ENCODE peak calls at places on chromosomes 13 and 19, in eight cellular contexts. B is ovary, S is tibial nerve, G is A549, N is breast epithelium, H is GM12878, U is stomach, Z is body of pancreas. K is an unnamed sample. For H3K4me1, the result is how much of the 10 kb centered on the place peaks cover.

GRCh38 chr19:16372065-16372915 is 47.7 kb downstream of the KLF2 start:
- DNase-seq in B (no peak), S (no peak), G (no peak), N (no peak), H (no peak), U (no peak), Z (no peak), K (no peak)

GRCh38 chr13:66887088-66887487 is 343.0 kb downstream of the PCDH9 start:
- DNase-seq in B (no peak), S (no peak), G (no peak), N (no peak), H (peak), U (no peak), Z (no peak), K (no peak)

GRCh38 chr13:90564096-90564495 is 783.4 kb upstream of the MIR17HG start:
- DNase-seq in B (no peak), S (no peak), G (no peak), N (no peak), H (no peak), U (no peak), Z (no peak), K (no peak)

GRCh38 chr19:1247747-1248453 is 483 bp upstream of the MIDN start:
- DNase-seq in B (peak), S (no peak), G (no peak), N (no peak), H (no peak), U (peak), Z (peak), K (no peak)

GRCh38 chr13:30442854-30443379 is 20.6 kb downstream of the UBE2L5 start:
- DNase-seq in B (no peak), S (no peak), G (no peak), N (no peak), H (peak), U (no peak), Z (no peak), K (no peak)

GRCh38 chr19:10095622-10095947 is 6.9 kb downstream of the ANGPTL6 start:
- DNase-seq in B (no peak), S (no peak), G (no peak), N (no peak), H (no peak), U (no peak), Z (no peak), K (no peak)

GRCh38 chr13:97307882-97308624 is 85.9 kb downstream of the MBNL2 start:
- DNase-seq in B (no peak), S (no peak), G (peak), N (peak), H (no peak), U (no peak), Z (peak), K (peak)

GRCh38 chr13:93730780-93731179 is 504.2 kb downstream of the GPC6 start:
- DNase-seq in B (no peak), S (no peak), G (no peak), N (no peak), H (no peak), U (no peak), Z (no peak), K (no peak)

GRCh38 chr13:24194447-24194846 is 33.9 kb downstream of the SPATA13 start:
- DNase-seq in B (no peak), S (no peak), G (no peak), N (no peak), H (no peak), U (no peak), Z (no peak), K (no peak)

GRCh38 chr13:100976993-100977392 is 302.4 kb upstream of the TMTC4 start:
- DNase-seq in B (no peak), S (no peak), G (no peak), N (no peak), H (no peak), U (no peak), Z (no peak), K (no peak)

GRCh38 chr19:29013988-29014387 is 199.0 kb downstream of the UQCRFS1 start:
- DNase-seq in B (no peak), S (no peak), G (no peak), N (no peak), H (no peak), U (no peak), Z (no peak), K (no peak)

GRCh38 chr13:99255241-99255640 is 2.9 kb downstream of the GPR18 start:
- DNase-seq in B (no peak), S (no peak), G (no peak), N (no peak), H (no peak), U (no peak), Z (no peak), K (no peak)

GRCh38 chr19:9086761-9087160 is at the start of gene OR1M1:
- DNase-seq in B (no peak), S (no peak), G (no peak), N (no peak), H (no peak), U (no peak), Z (no peak), K (no peak)

GRCh38 chr13:25214371-25215252 is 42.5 kb upstream of the AMER2 start:
- DNase-seq in B (peak), S (peak), G (no peak), N (no peak), H (no peak), U (no peak), Z (no peak), K (peak)

GRCh38 chr19:35592226-35592625 is 6.3 kb downstream of the PMIS2 start:
- DNase-seq in B (no peak), S (no peak), G (peak), N (no peak), H (no peak), U (peak), Z (peak), K (peak)

GRCh38 chr13:101942038-101942437 is 459.8 kb downstream of the FGF14 start:
- DNase-seq in B (no peak), S (peak), G (peak), N (no peak), H (no peak), U (no peak), Z (no peak), K (peak)

GRCh38 chr19:37304190-37304883 is 66.6 kb upstream of the ZNF527 start:
- DNase-seq in B (peak), S (no peak), G (no peak), N (no peak), H (no peak), U (no peak), Z (peak), K (peak)

GRCh38 chr19:47757617-47758432 is 12.5 kb downstream of the NOP53 start:
- DNase-seq in B (no peak), S (no peak), G (no peak), N (no peak), H (no peak), U (no peak), Z (no peak), K (no peak)

GRCh38 chr19:37127999-37128820 is 44.3 kb downstream of the ZNF585A start:
- DNase-seq in B (no peak), S (no peak), G (no peak), N (no peak), H (no peak), U (no peak), Z (no peak), K (no peak)

GRCh38 chr19:3778104-3778867 is 6.3 kb upstream of the RAX2 start:
- DNase-seq in B (no peak), S (no peak), G (no peak), N (no peak), H (no peak), U (no peak), Z (no peak), K (no peak)

GRCh38 chr19:2215281-2215751 is 20.8 kb downstream of the PLEKHJ1 start:
- DNase-seq in B (no peak), S (no peak), G (no peak), N (no peak), H (no peak), U (no peak), Z (no peak), K (no peak)

GRCh38 chr13:28492527-28493367 is 2.2 kb downstream of the FLT1 start:
- DNase-seq in B (no peak), S (no peak), G (no peak), N (no peak), H (peak), U (no peak), Z (no peak), K (no peak)

GRCh38 chr19:18464646-18465045 is 26.7 kb upstream of the ISYNA1 start:
- DNase-seq in B (peak), S (peak), G (no peak), N (peak), H (no peak), U (peak), Z (peak), K (peak)

GRCh38 chr19:58577581-58578429 is 4.7 kb upstream of the MZF1 start:
- DNase-seq in B (peak), S (no peak), G (no peak), N (no peak), H (no peak), U (no peak), Z (no peak), K (no peak)

GRCh38 chr13:103386341-103386740 is 320.1 kb upstream of the SLC10A2 start:
- DNase-seq in B (no peak), S (no peak), G (no peak), N (no peak), H (no peak), U (no peak), Z (no peak), K (no peak)

GRCh38 chr13:73754241-73754640 is 380.0 kb downstream of the KLF12 start:
- DNase-seq in B (no peak), S (no peak), G (no peak), N (no peak), H (no peak), U (no peak), Z (no peak), K (no peak)

GRCh38 chr19:18483119-18483518 is 38.8 kb downstream of the ELL start:
- DNase-seq in B (no peak), S (no peak), G (no peak), N (no peak), H (no peak), U (no peak), Z (no peak), K (no peak)

GRCh38 chr13:48210178-48210577 is 22.8 kb upstream of the ITM2B start:
- DNase-seq in B (no peak), S (no peak), G (peak), N (no peak), H (no peak), U (no peak), Z (no peak), K (no peak)

GRCh38 chr19:50994129-50994528 is 7.3 kb downstream of the KLK8 start:
- DNase-seq in B (no peak), S (no peak), G (peak), N (no peak), H (peak), U (no peak), Z (no peak), K (peak)

GRCh38 chr19:38597075-38597474 is 20.7 kb downstream of the MAP4K1 start:
- DNase-seq in B (no peak), S (no peak), G (no peak), N (no peak), H (no peak), U (no peak), Z (no peak), K (no peak)

GRCh38 chr19:46471778-46472543 is 598 bp upstream of the PNMA8A start:
- DNase-seq in B (no peak), S (no peak), G (no peak), N (no peak), H (no peak), U (no peak), Z (no peak), K (no peak)

GRCh38 chr19:50835785-50836542 is 2.6 kb upstream of the KLK15 start:
- DNase-seq in B (peak), S (peak), G (peak), N (peak), H (peak), U (peak), Z (peak), K (peak)

GRCh38 chr13:29453657-29454056 is 141.8 kb downstream of the SLC7A1 start:
- DNase-seq in B (no peak), S (no peak), G (no peak), N (no peak), H (no peak), U (no peak), Z (no peak), K (no peak)

GRCh38 chr19:10284641-10285278 is 2.0 kb upstream of the ICAM4 start:
- DNase-seq in B (no peak), S (no peak), G (no peak), N (no peak), H (no peak), U (no peak), Z (no peak), K (no peak)

GRCh38 chr13:75744127-75744526 is 108.0 kb downstream of the LMO7 start:
- DNase-seq in B (no peak), S (no peak), G (no peak), N (no peak), H (no peak), U (no peak), Z (no peak), K (no peak)

GRCh38 chr19:38090561-38090960 is 133.5 kb downstream of the DPF1 start:
- DNase-seq in B (no peak), S (no peak), G (no peak), N (no peak), H (no peak), U (no peak), Z (no peak), K (no peak)

GRCh38 chr19:33767898-33768413 is 28.7 kb upstream of the KCTD15 start:
- DNase-seq in B (no peak), S (no peak), G (no peak), N (no peak), H (no peak), U (no peak), Z (peak), K (peak)

GRCh38 chr19:11288349-11288748 is 7.6 kb upstream of the TSPAN16 start:
- DNase-seq in B (no peak), S (no peak), G (peak), N (no peak), H (no peak), U (no peak), Z (no peak), K (no peak)

GRCh38 chr13:75151081-75151643 is 330.8 kb downstream of the TBC1D4 start:
- DNase-seq in B (no peak), S (no peak), G (no peak), N (no peak), H (no peak), U (no peak), Z (no peak), K (no peak)

GRCh38 chr13:103289661-103290060 is 223.4 kb upstream of the SLC10A2 start:
- DNase-seq in B (no peak), S (no peak), G (no peak), N (no peak), H (no peak), U (no peak), Z (no peak), K (no peak)

DNA sequence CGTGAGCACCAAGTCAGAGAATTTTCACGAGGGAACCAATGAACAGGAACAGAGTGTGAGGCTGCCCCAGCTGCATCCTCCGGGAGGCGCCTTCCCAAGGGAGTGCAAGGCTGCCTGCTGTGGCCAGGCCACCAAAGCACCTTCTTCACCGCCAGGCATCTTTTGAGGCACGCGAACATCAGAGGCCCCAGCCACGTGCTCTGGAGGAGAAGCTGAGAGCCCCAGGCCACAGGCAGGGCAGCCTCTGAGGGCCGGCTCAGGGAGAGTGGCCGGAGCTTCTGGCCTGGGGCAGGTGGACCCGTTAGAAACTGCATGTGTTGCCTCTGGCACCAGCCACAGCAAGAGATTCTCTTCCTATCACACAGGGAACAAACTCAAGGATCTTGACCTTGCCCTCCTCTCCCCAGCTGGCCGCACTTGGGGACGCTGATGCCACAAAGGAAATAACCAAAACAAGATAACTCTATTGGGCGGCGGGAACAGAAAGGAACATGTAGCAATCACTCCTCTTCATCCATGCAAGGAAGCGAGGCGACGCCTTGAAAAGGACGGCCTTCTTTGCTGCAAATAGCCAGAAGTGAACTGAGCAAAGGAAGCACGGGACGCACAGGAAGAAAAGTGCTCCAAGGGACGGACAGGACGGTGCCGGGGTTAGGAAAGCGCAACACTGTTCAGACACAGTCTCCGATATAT is 19.9 kb downstream of the GAS6 start:
- DNase-seq in B (no peak), S (no peak), G (no peak), N (no peak), H (no peak), U (no peak), Z (no peak), K (peak)
- H3K4me1 ChIP-seq in B (under half), S (under half), G (under half), N (under half), H (under half), U (half or more), Z (under half), K (half or more)

DNA sequence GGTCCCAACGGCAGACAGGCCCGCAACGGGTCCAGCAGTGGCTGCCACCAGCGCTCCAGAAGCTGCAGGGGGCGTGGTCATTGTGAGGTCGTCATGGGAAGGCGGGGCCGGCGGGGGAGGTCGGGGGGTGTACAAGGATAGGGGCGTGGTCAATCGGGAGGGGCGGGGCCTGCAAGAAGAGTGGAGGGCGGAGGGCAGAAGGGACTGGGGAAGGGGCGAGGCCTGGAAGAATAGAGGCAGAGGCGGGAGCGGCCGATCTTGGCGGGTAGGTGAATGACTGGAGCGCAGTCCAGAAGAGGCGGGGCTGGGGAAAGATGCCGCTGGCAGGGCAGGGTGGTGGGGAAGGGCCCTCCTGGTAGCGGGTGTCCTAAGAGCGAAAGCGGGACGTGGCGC is 4.3 kb downstream of the FUZ start:
- DNase-seq in B (peak), S (peak), G (peak), N (peak), H (no peak), U (peak), Z (peak), K (peak)
- TF ChIP-seq POLR2A in B (peak), S (peak), G (no peak), N (peak), H (no peak), U (no peak), Z (no peak), K (no peak)

DNA sequence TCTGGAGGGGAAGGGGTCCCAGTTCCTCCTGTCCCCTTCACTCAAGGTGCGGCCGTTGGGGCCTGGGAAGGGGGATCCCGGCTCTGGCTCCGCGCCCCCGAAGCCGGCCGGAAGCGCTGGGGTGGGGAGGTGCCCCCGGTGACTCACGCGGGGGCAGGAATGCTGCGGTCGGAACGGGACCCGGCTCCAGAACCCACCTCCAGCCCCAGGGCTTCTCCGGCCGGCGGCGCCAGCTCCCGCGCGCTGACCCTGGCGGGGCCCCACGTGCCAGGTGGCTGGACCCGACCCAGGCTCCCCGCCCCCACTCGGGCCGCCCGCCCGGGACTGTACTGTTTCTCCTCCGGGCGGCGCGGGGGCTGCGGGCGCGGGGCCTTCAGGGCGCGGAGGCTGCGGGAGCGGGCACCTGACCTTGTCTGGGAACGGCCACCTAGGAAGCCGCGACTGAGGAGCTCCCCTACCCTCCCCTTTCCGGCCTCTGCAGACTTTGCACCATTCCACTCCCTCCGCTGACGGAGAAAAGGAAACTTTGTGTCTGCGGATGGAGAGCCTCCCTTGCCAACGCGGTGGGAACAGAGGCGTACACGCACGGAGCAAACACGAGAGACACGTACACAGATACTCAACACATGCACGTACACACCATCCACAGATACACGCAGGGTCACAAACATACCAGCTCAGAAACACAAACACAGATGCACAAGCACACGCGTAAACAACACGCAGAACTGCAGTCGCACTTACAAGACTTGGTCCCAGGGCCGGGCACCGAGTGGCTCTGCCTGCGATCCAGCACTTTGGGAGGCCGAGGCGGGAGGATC is 7.2 kb downstream of the AXL start:
- DNase-seq in B (peak), S (peak), G (peak), N (peak), H (no peak), U (peak), Z (peak), K (peak)
- H3K27ac ChIP-seq in B (peak), S (peak), G (peak), N (peak), H (no peak), U (peak), Z (peak), K (peak)

DNA sequence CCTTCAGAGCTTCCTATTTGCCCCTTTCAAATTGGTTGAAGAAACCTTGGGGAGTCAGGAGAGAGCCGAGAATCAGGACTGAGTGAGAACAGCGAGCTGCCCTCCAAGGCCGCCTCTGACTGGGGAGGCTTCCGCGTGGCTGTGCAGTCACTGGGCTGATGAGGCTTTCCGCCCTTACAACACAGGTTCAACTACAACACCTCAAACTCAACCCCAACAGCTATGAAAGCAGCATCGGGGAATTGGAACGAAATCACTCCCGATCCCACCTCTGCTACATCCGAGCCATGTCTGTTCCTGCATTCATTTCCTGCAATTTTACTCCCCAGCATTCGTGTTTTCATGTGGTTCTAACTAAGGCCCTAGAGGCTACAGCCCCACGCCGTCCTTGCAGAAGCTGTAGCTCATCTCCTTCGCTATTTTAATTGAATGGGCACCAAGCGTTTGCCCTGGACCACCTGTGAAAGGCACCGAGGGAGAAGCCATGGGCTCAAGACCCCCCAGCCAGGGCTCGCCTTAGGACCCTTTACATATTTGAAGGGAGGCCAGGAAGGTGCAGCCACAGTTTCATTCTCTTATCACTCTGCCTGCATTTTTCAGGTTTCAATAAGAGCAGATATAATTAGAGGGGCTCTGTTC is 12.3 kb upstream of the RASA3 start:
- DNase-seq in B (no peak), S (no peak), G (no peak), N (no peak), H (no peak), U (no peak), Z (no peak), K (no peak)
- H3K4me1 ChIP-seq in B (under half), S (under half), G (under half), N (under half), H (half or more), U (under half), Z (under half), K (under half)

GRCh38 chr13:42401376-42401775 is 129.4 kb downstream of the AKAP11 start:
- DNase-seq in B (no peak), S (no peak), G (no peak), N (no peak), H (no peak), U (no peak), Z (no peak), K (no peak)

GRCh38 chr13:42400188-42400833 is 128.4 kb downstream of the AKAP11 start:
- DNase-seq in B (no peak), S (no peak), G (no peak), N (no peak), H (no peak), U (no peak), Z (no peak), K (no peak)

GRCh38 chr13:42409061-42409460 is 137.1 kb downstream of the AKAP11 start:
- DNase-seq in B (no peak), S (no peak), G (no peak), N (no peak), H (no peak), U (no peak), Z (no peak), K (no peak)

GRCh38 chr13:42405665-42406390 is 133.9 kb downstream of the AKAP11 start:
- DNase-seq in B (no peak), S (no peak), G (no peak), N (no peak), H (peak), U (no peak), Z (no peak), K (no peak)
- TF ChIP-seq POLR2A in B (no peak), S (no peak), G (no peak), N (no peak), H (peak), U (no peak), Z (no peak), K (no peak)